ENCODE peak calls at places on chromosomes 11 and 22, in seven cellular contexts. K, C, D, H, V, Q and X are unnamed samples.

GRCh38 chr22:46089426-46090041 is 60.8 kb upstream of the PPARA start:
- DNase-seq in K (peak), C (peak), D (no peak), H (peak), V (peak), Q (no peak), X (peak)

GRCh38 chr22:49629586-49630447 is 197.9 kb downstream of the BRD1 start:
- DNase-seq in K (no peak), C (no peak), D (no peak), H (no peak), V (no peak), Q (no peak), X (no peak)

GRCh38 chr11:116931206-116931953 is 94.0 kb upstream of the APOA1 start:
- DNase-seq in K (no peak), C (peak), D (no peak), H (no peak), V (no peak), Q (no peak), X (no peak)

GRCh38 chr22:42202669-42203068 is 67.8 kb downstream of the TCF20 start:
- DNase-seq in K (no peak), C (no peak), D (no peak), H (no peak), V (no peak), Q (no peak), X (no peak)

GRCh38 chr11:21888814-21889213 is 304.1 kb upstream of the ANO5 start:
- DNase-seq in K (no peak), C (no peak), D (peak), H (no peak), V (no peak), Q (no peak), X (no peak)

GRCh38 chr11:45021692-45022130 is 71.0 kb upstream of the TP53I11 start:
- DNase-seq in K (peak), C (peak), D (no peak), H (peak), V (no peak), Q (no peak), X (peak)

GRCh38 chr11:111765984-111766833 is at the start of gene PPP2R1B:
- DNase-seq in K (peak), C (peak), D (peak), H (peak), V (peak), Q (peak), X (peak)

GRCh38 chr22:44261861-44262595 is 50.7 kb downstream of the SHISAL1 start:
- DNase-seq in K (peak), C (peak), D (no peak), H (peak), V (no peak), Q (no peak), X (no peak)

GRCh38 chr11:78788533-78788932 is 213.9 kb upstream of the NARS2 start:
- DNase-seq in K (no peak), C (no peak), D (no peak), H (no peak), V (no peak), Q (no peak), X (no peak)

GRCh38 chr11:134734446-134734845 is 322.4 kb upstream of the B3GAT1 start:
- DNase-seq in K (no peak), C (peak), D (no peak), H (no peak), V (no peak), Q (no peak), X (no peak)

GRCh38 chr11:30143098-30143705 is 87.6 kb upstream of the FSHB start:
- DNase-seq in K (no peak), C (no peak), D (peak), H (no peak), V (no peak), Q (peak), X (no peak)

GRCh38 chr11:70109006-70109405 is 30.9 kb downstream of the ANO1 start:
- DNase-seq in K (no peak), C (no peak), D (no peak), H (no peak), V (no peak), Q (no peak), X (no peak)

GRCh38 chr22:23256138-23256932 is 76.0 kb downstream of the BCR start:
- DNase-seq in K (no peak), C (no peak), D (no peak), H (no peak), V (no peak), Q (no peak), X (no peak)

GRCh38 chr11:132644511-132644910 is 887.8 kb downstream of the OPCML start:
- DNase-seq in K (no peak), C (no peak), D (no peak), H (no peak), V (no peak), Q (no peak), X (no peak)

GRCh38 chr11:18770479-18771125 is 21.0 kb downstream of the PTPN5 start:
- DNase-seq in K (no peak), C (no peak), D (no peak), H (no peak), V (no peak), Q (no peak), X (no peak)
- TF ChIP-seq EP300 in K (no peak), C (no peak), D (no peak), H (no peak), V (no peak), Q (no peak), X (no peak)

GRCh38 chr11:86670179-86670578 is 2.2 kb downstream of the ME3 start:
- DNase-seq in K (no peak), C (no peak), D (no peak), H (no peak), V (no peak), Q (no peak), X (no peak)
- H3K27ac ChIP-seq in K (peak), C (no peak), D (peak), H (peak), V (peak), Q (no peak), X (peak)

GRCh38 chr11:109089144-109089543 is 332.8 kb upstream of the C11orf87 start:
- DNase-seq in K (no peak), C (no peak), D (no peak), H (no peak), V (no peak), Q (no peak), X (no peak)

GRCh38 chr11:109085708-109086373 is 336.1 kb upstream of the C11orf87 start:
- DNase-seq in K (no peak), C (no peak), D (no peak), H (no peak), V (no peak), Q (no peak), X (no peak)

GRCh38 chr11:109086931-109087330 is 335.1 kb upstream of the C11orf87 start:
- DNase-seq in K (no peak), C (no peak), D (no peak), H (no peak), V (no peak), Q (no peak), X (no peak)

DNA sequence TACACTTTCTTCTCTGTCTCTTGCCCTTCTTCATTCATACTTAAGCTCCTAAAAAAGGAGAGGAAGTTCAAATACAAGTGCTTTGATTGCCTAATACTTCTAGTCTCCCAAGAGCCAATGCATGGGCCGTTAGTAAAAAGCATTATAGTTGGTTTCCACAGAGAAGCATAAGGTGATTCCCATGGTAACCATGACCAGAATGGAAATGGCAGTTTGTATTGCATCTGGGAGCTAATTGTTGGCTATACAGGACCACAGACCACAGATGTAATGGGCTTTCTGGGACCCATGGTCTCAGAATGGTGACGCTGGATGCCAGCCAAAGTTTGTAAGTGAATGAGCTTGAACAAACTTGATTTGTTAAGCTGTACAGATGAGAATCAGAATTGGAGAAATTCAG is 333.9 kb upstream of the C11orf87 start:
- DNase-seq in K (no peak), C (no peak), D (no peak), H (no peak), V (no peak), Q (no peak), X (no peak)
- TF ChIP-seq POLR2A in K (no peak), C (no peak), D (no peak), H (no peak), V (no peak), Q (no peak), X (no peak)

GRCh38 chr11:6619021-6619745 is at the start of gene TPP1:
- DNase-seq in K (peak), C (peak), D (peak), H (peak), V (peak), Q (peak), X (peak)
- TF ChIP-seq EP300 in K (no peak), C (no peak), D (no peak), H (no peak), V (no peak), Q (no peak), X (no peak)

DNA sequence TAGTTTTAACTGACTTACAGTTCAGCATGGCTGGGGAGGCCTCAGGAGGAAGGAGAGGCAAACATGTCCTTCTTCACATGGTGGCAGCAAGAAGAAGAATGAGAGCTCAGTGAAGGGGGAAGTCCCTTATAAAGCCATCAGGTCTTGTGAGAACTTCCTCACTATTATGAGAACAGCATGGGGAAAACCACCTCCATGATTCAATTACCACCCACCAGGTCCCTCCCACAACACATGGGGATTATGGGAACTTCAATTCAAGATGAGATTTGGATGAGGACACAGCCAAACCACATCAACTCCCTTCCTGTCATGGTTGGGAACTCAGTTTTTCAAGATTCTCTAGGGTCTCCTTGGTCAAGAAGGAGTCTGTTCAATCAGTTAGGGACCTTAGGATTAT is 432.9 kb upstream of the CNTN5 start:
- DNase-seq in K (no peak), C (no peak), D (no peak), H (no peak), V (no peak), Q (no peak), X (no peak)
- H3K27ac ChIP-seq in K (no peak), C (no peak), D (no peak), H (no peak), V (no peak), Q (no peak), X (no peak)

GRCh38 chr11:124754309-124754708 is 2.3 kb upstream of the VSIG2 start:
- DNase-seq in K (no peak), C (no peak), D (no peak), H (no peak), V (no peak), Q (no peak), X (no peak)
- TF ChIP-seq POLR2A in K (no peak), C (no peak), D (no peak), H (no peak), V (no peak), Q (no peak), X (no peak)

GRCh38 chr11:113593698-113594308 is 112.3 kb downstream of the TMPRSS5 start:
- DNase-seq in K (no peak), C (no peak), D (no peak), H (no peak), V (no peak), Q (no peak), X (no peak)
- TF ChIP-seq EP300 in K (no peak), C (no peak), D (no peak), H (no peak), V (no peak), Q (no peak), X (no peak)